ENCODE peak calls at places on chromosomes 4 and X, in nine cellular contexts. A, C, M, O, X, K, U, D and I are unnamed samples.

GRCh38 chr4:6282247-6282646 is 12.6 kb downstream of the WFS1 start:
- DNase-seq in U (no peak), O (no peak), C (no peak), D (no peak), X (no peak), A (no peak), M (peak), K (no peak), I (no peak)

GRCh38 chr4:185515248-185515647 is 20.1 kb downstream of the PDLIM3 start:
- DNase-seq in D (no peak), M (no peak), U (no peak), O (no peak), C (no peak), X (no peak), K (no peak), A (no peak), I (no peak)

GRCh38 chr4:13534344-13535063 is 9.8 kb downstream of the NKX3-2 start:
- DNase-seq in C (no peak), X (peak), M (no peak), U (no peak), O (no peak), K (no peak), A (no peak), D (peak), I (no peak)

GRCh38 chr4:98474408-98474844 is 184.0 kb downstream of the TSPAN5 start:
- DNase-seq in O (no peak), D (no peak), X (no peak), M (peak), U (no peak), C (no peak), A (no peak), K (no peak), I (no peak)

GRCh38 chrX:31374786-31375185 is 302.9 kb upstream of the FTHL17 start:
- DNase-seq in D (no peak), O (no peak), X (peak), C (no peak), K (no peak), A (no peak), M (no peak), U (no peak), I (no peak)

GRCh38 chr4:125482822-125483221 is 168.1 kb downstream of the FAT4 start:
- DNase-seq in M (no peak), K (no peak), O (no peak), X (no peak), A (no peak), C (no peak), D (no peak), U (no peak), I (no peak)

GRCh38 chr4:68906238-68907137 is 45.1 kb downstream of the UGT2A3 start:
- DNase-seq in C (no peak), X (peak), M (no peak), U (peak), O (peak), D (no peak), A (no peak), K (no peak), I (no peak)

GRCh38 chr4:24664956-24665355 is 80.6 kb upstream of the DHX15 start:
- DNase-seq in K (peak), C (no peak), D (no peak), M (peak), A (no peak), X (no peak), O (no peak), U (no peak), I (no peak)

GRCh38 chrX:151153086-151153485 is 23.3 kb upstream of the GPR50 start:
- DNase-seq in O (no peak), A (no peak), C (no peak), M (peak), D (no peak), U (peak), K (no peak), X (peak), I (no peak)

GRCh38 chr4:124415206-124415605 is 297.3 kb downstream of the ANKRD50 start:
- DNase-seq in A (no peak), M (peak), C (no peak), K (no peak), U (no peak), X (no peak), O (no peak), D (no peak), I (no peak)

GRCh38 chrX:103376118-103376978 is at the start of gene BEX3:
- DNase-seq in M (peak), A (peak), X (peak), U (peak), O (peak), C (peak), K (peak), D (peak), I (peak)
- TF ChIP-seq CTCF in M (no peak), A (no peak), X (no peak), U (no peak), O (no peak), C (no peak), K (no peak), D (no peak), I (no peak)

DNA sequence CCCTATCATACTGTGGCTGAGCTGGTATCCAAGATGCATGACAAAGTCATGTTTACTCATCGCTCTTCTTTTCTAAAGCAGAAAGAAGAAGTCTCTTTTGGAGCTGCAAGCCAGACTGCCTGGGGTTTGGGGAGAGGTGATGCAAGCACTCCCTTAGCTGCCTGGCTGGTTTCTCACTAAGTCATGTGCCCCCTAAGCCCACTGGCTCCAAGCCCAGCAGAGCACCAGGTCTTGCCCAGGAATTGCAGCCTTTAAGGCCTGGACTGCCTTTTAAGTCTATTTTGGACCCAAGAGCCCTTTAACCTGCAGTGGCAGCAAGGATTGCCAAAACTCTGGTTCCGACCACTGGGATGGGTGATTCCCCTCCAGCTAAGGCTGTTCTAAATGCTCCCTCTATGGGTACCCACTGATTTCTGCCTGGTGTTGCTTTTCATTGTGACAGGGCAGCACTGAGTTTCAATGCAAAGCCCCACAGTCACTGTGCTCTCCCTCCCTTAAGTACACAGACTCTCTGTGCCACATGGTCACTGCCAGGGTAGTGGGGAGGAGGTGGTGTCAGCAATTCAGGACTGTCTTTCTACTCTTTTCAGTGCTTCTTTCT is 548.6 kb downstream of the TLL1 start:
- DNase-seq in U (no peak), C (no peak), D (no peak), M (peak), O (no peak), X (peak), A (no peak), K (no peak), I (no peak)
- TF ChIP-seq CTCF in U (no peak), C (no peak), D (no peak), M (peak), O (no peak), X (no peak), A (no peak), K (no peak), I (no peak)

GRCh38 chr4:135371137-135371536 is 1169.5 kb upstream of the PABPC4L start:
- DNase-seq in C (no peak), U (no peak), A (no peak), X (peak), M (no peak), K (no peak), D (no peak), O (no peak), I (no peak)
- TF ChIP-seq CTCF in C (peak), U (no peak), A (no peak), X (peak), M (no peak), K (no peak), D (no peak), O (no peak), I (peak)

GRCh38 chr4:1855334-1856070 is 454 bp downstream of the LETM1 start:
- DNase-seq in X (no peak), O (peak), M (no peak), U (peak), A (peak), D (peak), C (peak), K (no peak), I (no peak)
- TF ChIP-seq CTCF in X (no peak), O (no peak), M (no peak), U (no peak), A (no peak), D (no peak), C (no peak), K (no peak), I (no peak)

DNA sequence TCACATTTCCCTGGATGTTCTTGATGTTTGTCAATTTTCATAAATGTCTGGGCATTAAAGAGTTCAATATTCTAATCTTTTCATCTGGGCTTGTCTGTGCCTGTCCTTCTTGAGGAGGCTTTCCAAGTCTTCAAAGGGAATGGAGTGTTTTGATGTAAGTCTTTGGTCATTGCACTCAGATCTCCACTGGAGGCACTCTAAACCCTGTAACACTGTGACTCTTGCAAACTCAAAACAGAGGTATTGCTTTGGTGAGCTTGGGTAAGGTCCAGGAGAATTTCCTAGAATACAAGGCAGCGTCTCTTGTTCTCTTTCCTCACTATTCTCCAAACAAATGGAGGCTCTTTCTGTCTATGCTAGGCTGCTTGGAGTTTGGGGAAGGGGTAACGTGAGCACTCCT is 1118.1 kb upstream of the PABPC4L start:
- DNase-seq in X (peak), A (no peak), K (no peak), M (peak), D (no peak), U (no peak), C (no peak), O (no peak), I (no peak)
- TF ChIP-seq CTCF in X (peak), A (no peak), K (no peak), M (no peak), D (no peak), U (no peak), C (no peak), O (no peak), I (no peak)